ENCODE peak calls at places on chromosomes 7 and 10, in four cellular contexts. One of them, this sample, is unnamed.

GRCh38 chr7:140049339-140050024 is 13.3 kb downstream of the PARP12 start:
- DNase-seq in body of pancreas: no peak
- DNase-seq in GM12878: no peak
- DNase-seq in uterus: no peak
- DNase-seq in this sample: peak; percentile 38

GRCh38 chr7:133781481-133782090 is 345.6 kb upstream of the LRGUK start:
- DNase-seq in body of pancreas: no peak
- DNase-seq in GM12878: no peak
- DNase-seq in uterus: no peak
- DNase-seq in this sample: no peak

GRCh38 chr10:909831-910230 is 21.7 kb downstream of the LARP4B start:
- DNase-seq in body of pancreas: no peak
- DNase-seq in GM12878: no peak
- DNase-seq in uterus: no peak
- DNase-seq in this sample: no peak

GRCh38 chr7:12474035-12474434 is 70.4 kb upstream of the VWDE start:
- DNase-seq in body of pancreas: no peak
- DNase-seq in GM12878: no peak
- DNase-seq in uterus: no peak
- DNase-seq in this sample: no peak

GRCh38 chr10:33422779-33423520 is 88.5 kb upstream of the NRP1 start:
- DNase-seq in body of pancreas: peak; percentile 85
- DNase-seq in GM12878: no peak
- DNase-seq in uterus: peak; percentile 34
- DNase-seq in this sample: no peak

GRCh38 chr10:126803394-126803793 is 101.8 kb upstream of the DOCK1 start:
- DNase-seq in body of pancreas: no peak
- DNase-seq in GM12878: no peak
- DNase-seq in uterus: no peak
- DNase-seq in this sample: no peak

GRCh38 chr7:101999420-101999819 is 182.0 kb downstream of the CUX1 start:
- DNase-seq in body of pancreas: no peak
- DNase-seq in GM12878: no peak
- DNase-seq in uterus: no peak
- DNase-seq in this sample: no peak

GRCh38 chr10:25231751-25232150 is 57.0 kb downstream of the GPR158 start:
- DNase-seq in body of pancreas: no peak
- DNase-seq in GM12878: no peak
- DNase-seq in uterus: no peak
- DNase-seq in this sample: no peak

GRCh38 chr7:19061331-19061730 is 56.1 kb downstream of the TWIST1 start:
- DNase-seq in body of pancreas: no peak
- DNase-seq in GM12878: no peak
- DNase-seq in uterus: no peak
- DNase-seq in this sample: no peak

GRCh38 chr10:3656214-3656613 is 128.8 kb downstream of the KLF6 start:
- DNase-seq in body of pancreas: no peak
- DNase-seq in GM12878: no peak
- DNase-seq in uterus: no peak
- DNase-seq in this sample: no peak

GRCh38 chr7:153392726-153393125 is 633.2 kb downstream of the ACTR3B start:
- DNase-seq in body of pancreas: no peak
- DNase-seq in GM12878: no peak
- DNase-seq in uterus: no peak
- DNase-seq in this sample: no peak

GRCh38 chr7:77933394-77933793 is 134.8 kb downstream of the PHTF2 start:
- DNase-seq in body of pancreas: no peak
- DNase-seq in GM12878: no peak
- DNase-seq in uterus: no peak
- DNase-seq in this sample: no peak

GRCh38 chr10:64507869-64508609 is 986.8 kb downstream of the REEP3 start:
- DNase-seq in body of pancreas: no peak
- DNase-seq in GM12878: no peak
- DNase-seq in uterus: no peak
- DNase-seq in this sample: no peak

GRCh38 chr7:131109011-131109756 is 218.5 kb upstream of the MKLN1 start:
- DNase-seq in body of pancreas: no peak
- DNase-seq in GM12878: no peak
- DNase-seq in uterus: no peak
- DNase-seq in this sample: no peak

GRCh38 chr7:43480581-43480980 is 102.3 kb upstream of the STK17A start:
- DNase-seq in body of pancreas: no peak
- DNase-seq in GM12878: no peak
- DNase-seq in uterus: no peak
- DNase-seq in this sample: no peak

GRCh38 chr7:18849130-18849529 is 268.3 kb downstream of the TWIST1 start:
- DNase-seq in body of pancreas: no peak
- DNase-seq in GM12878: no peak
- DNase-seq in uterus: no peak
- DNase-seq in this sample: no peak

GRCh38 chr10:125811251-125811650 is 11.8 kb downstream of the UROS start:
- DNase-seq in body of pancreas: no peak
- DNase-seq in GM12878: no peak
- DNase-seq in uterus: no peak
- DNase-seq in this sample: no peak

GRCh38 chr7:155296788-155297516 is 726 bp upstream of the INSIG1 start:
- DNase-seq in body of pancreas: peak; percentile 64
- DNase-seq in GM12878: no peak
- DNase-seq in uterus: peak; percentile 58
- DNase-seq in this sample: peak; percentile 84

GRCh38 chr7:130180571-130180971 is 24.6 kb downstream of the TMEM209 start:
- DNase-seq in body of pancreas: no peak
- DNase-seq in GM12878: no peak
- DNase-seq in uterus: no peak
- DNase-seq in this sample: no peak

GRCh38 chr10:130141038-130141437 is 4.8 kb downstream of the GLRX3 start:
- DNase-seq in body of pancreas: no peak
- DNase-seq in GM12878: no peak
- DNase-seq in uterus: no peak
- DNase-seq in this sample: no peak

DNA sequence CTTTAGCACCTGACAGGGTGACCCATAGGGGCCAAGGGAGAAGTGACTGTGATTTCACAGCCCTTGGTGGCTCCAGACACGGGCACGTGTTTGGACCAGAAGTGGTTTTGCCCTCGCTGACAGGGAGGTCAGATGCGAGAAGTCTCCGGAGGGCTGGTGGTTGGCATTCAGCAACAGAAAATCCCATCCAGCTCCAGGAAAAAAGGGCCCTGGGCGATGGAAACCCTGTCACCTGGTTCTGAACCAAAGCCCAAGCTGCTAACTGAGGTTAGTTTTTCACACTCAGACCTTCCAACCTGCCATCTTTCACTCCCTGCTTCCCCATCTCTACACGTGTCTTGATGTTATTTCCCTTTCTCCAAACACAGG is 272.9 kb downstream of the TRIL start:
- DNase-seq in body of pancreas: peak; percentile 21
- DNase-seq in GM12878: no peak
- DNase-seq in uterus: peak; percentile 39
- DNase-seq in this sample: peak; percentile 29
- TF ChIP-seq POLR2A in body of pancreas: no peak
- TF ChIP-seq POLR2A in GM12878: no peak
- TF ChIP-seq POLR2A in uterus: no peak
- TF ChIP-seq POLR2A in this sample: no peak

DNA sequence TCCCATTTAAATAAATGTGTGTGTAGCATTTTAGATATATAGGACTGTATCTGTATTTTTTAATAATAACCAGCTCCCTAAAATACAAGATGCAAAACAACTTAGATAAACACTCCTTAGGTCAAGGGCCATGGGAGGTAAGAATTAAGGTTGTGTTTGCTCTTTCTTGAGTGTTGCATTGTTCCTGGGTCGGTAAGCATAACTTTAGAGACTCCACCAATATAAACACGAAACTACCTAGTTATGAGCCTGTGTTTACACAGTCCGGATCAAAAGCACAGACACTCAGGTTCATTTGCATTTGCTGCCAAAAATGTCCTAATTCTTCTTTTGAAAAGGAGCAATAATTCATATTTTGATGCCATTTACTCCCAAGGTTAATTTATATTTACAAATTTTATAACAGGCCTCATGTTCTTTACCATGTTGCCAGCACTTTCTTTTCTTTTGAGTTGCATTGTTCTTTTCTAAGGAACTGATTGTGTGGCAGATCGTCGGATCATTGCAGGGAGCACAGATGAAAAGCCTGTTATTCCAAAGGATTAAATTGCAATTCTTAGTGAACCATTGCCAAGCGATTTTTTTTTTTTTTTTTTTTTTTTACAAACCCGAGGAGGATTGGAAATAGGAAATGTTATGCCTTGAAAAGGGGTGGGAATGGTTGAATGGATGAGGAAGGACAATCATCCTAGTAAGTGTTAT is 45.8 kb upstream of the GLCCI1 start:
- DNase-seq in body of pancreas: no peak
- DNase-seq in GM12878: no peak
- DNase-seq in uterus: no peak
- DNase-seq in this sample: no peak
- H3K4me1 ChIP-seq in body of pancreas: peaks cover 18% of the 10 kb centered on the region
- H3K4me1 ChIP-seq in GM12878: peaks cover 50% of the 10 kb centered on the region
- H3K4me1 ChIP-seq in uterus: no peaks in the 10 kb centered on the region
- H3K4me1 ChIP-seq in this sample: no peaks in the 10 kb centered on the region

GRCh38 chr10:120503695-120504094 is 46.7 kb downstream of the PLPP4 start:
- DNase-seq in body of pancreas: no peak
- DNase-seq in GM12878: no peak
- DNase-seq in uterus: no peak
- DNase-seq in this sample: no peak
- TF ChIP-seq POLR2A in body of pancreas: no peak
- TF ChIP-seq POLR2A in GM12878: no peak
- TF ChIP-seq POLR2A in uterus: no peak
- TF ChIP-seq POLR2A in this sample: no peak

GRCh38 chr10:9504227-9504626 is 1449.7 kb downstream of the GATA3 start:
- DNase-seq in body of pancreas: no peak
- DNase-seq in GM12878: no peak
- DNase-seq in uterus: no peak
- DNase-seq in this sample: no peak
- H3K4me1 ChIP-seq in body of pancreas: no peaks in the 10 kb centered on the region
- H3K4me1 ChIP-seq in GM12878: no peaks in the 10 kb centered on the region
- H3K4me1 ChIP-seq in uterus: no peaks in the 10 kb centered on the region
- H3K4me1 ChIP-seq in this sample: no peaks in the 10 kb centered on the region

GRCh38 chr10:72248477-72249151 is 25.1 kb upstream of the DDIT4 start:
- DNase-seq in body of pancreas: peak; percentile 84
- DNase-seq in GM12878: peak; percentile 99
- DNase-seq in uterus: peak; percentile 91
- DNase-seq in this sample: peak; percentile 88
- TF ChIP-seq POLR2A in body of pancreas: peak; percentile 80
- TF ChIP-seq POLR2A in GM12878: peak; percentile 89
- TF ChIP-seq POLR2A in uterus: peak; percentile 48
- TF ChIP-seq POLR2A in this sample: peak; percentile 78

This sample was measured in adrenal gland.